ENCODE peak calls at places on chromosomes 6 and 20, in ten cellular contexts. K is ureter; E is KBM-7; J is stimulated activated CD8-positive, alpha-beta memory T cell treated with anti-CD3 and anti-CD28 coated beads, Interleukin-12 subunit alpha, Interleukin-12 subunit beta, amount 100 ng/mL, for 4 hours; P is type B pancreatic cell; O is psoas muscle; V is naive thymus-derived CD8-positive, alpha-beta T cell; T is Daoy; N is dermis blood vessel endothelial cell; W is COR-L47. Y is an unnamed sample.

GRCh38 chr20:48238781-48239180 is 453.5 kb upstream of the SULF2 start:
- DNase-seq in N (no peak), W (no peak), K (no peak), T (no peak), O (no peak), V (no peak), E (no peak), J (no peak), P (no peak), Y (no peak)

GRCh38 chr20:57964011-57964862 is 254.4 kb upstream of the PMEPA1 start:
- DNase-seq in V (no peak), K (no peak), W (no peak), J (no peak), P (no peak), O (peak; percentile 45), N (no peak), T (peak; percentile 41), E (no peak), Y (no peak)

GRCh38 chr6:44341095-44341890 is 1.2 kb upstream of the SPATS1 start:
- DNase-seq in W (no peak), E (peak; percentile 20), O (no peak), T (no peak), N (no peak), J (no peak), V (no peak), P (no peak), K (no peak), Y (no peak)

GRCh38 chr20:22810030-22810429 is 225.1 kb upstream of the SSTR4 start:
- DNase-seq in P (no peak), V (no peak), E (no peak), N (no peak), W (no peak), T (no peak), O (no peak), K (peak; percentile 30), J (no peak), Y (no peak)

GRCh38 chr20:388034-388994 is 7.8 kb downstream of the TRIB3 start:
- DNase-seq in O (no peak), E (no peak), T (no peak), N (no peak), P (no peak), J (no peak), W (no peak), V (no peak), K (no peak), Y (no peak)

GRCh38 chr6:86706449-86706848 is 230.9 kb upstream of the HTR1E start:
- DNase-seq in E (peak; percentile 1), K (no peak), P (no peak), O (no peak), W (no peak), T (no peak), N (no peak), J (no peak), V (no peak), Y (no peak)

GRCh38 chr20:16352321-16352720 is 220.9 kb downstream of the KIF16B start:
- DNase-seq in E (no peak), V (no peak), N (no peak), K (no peak), P (no peak), O (no peak), J (no peak), T (no peak), W (no peak), Y (no peak)

GRCh38 chr6:159252955-159253508 is 83.8 kb downstream of the FNDC1 start:
- DNase-seq in W (peak; percentile 80), K (no peak), P (no peak), E (peak; percentile 65), V (no peak), O (no peak), T (peak; percentile 46), J (no peak), N (peak; percentile 30), Y (peak; percentile 37)

GRCh38 chr20:40470313-40471260 is 218.4 kb downstream of the MAFB start:
- DNase-seq in K (no peak), T (no peak), E (no peak), J (no peak), P (no peak), N (no peak), O (peak; percentile 26), W (no peak), V (no peak), Y (no peak)

GRCh38 chr20:25276533-25277050 is 28.7 kb downstream of the PYGB start:
- DNase-seq in T (no peak), K (no peak), P (no peak), W (no peak), O (peak; percentile 11), E (no peak), J (no peak), V (no peak), N (no peak), Y (no peak)

GRCh38 chr6:25239059-25239458 is 40.1 kb upstream of the CARMIL1 start:
- DNase-seq in W (no peak), K (no peak), J (no peak), P (no peak), E (no peak), T (no peak), O (no peak), V (no peak), N (no peak), Y (no peak)

GRCh38 chr20:62583424-62583920 is 58.8 kb upstream of the SLCO4A1 start:
- DNase-seq in O (no peak), E (no peak), K (no peak), P (no peak), N (peak; percentile 16), W (no peak), T (no peak), J (no peak), V (no peak), Y (peak; percentile 58)

GRCh38 chr6:88380083-88380482 is 213.9 kb upstream of the CNR1 start:
- DNase-seq in E (no peak), K (no peak), J (no peak), N (peak; percentile 88), V (no peak), T (peak; percentile 86), O (peak; percentile 38), W (no peak), P (no peak), Y (no peak)

GRCh38 chr6:84432616-84433015 is 205.2 kb upstream of the CEP162 start:
- DNase-seq in T (no peak), O (no peak), J (no peak), P (no peak), W (no peak), V (no peak), N (no peak), K (no peak), E (no peak), Y (no peak)

GRCh38 chr6:14228571-14228970 is 111.0 kb downstream of the CD83 start:
- DNase-seq in W (no peak), V (peak; percentile 3), J (no peak), N (no peak), K (no peak), T (peak; percentile 12), O (no peak), E (peak; percentile 5), P (no peak), Y (no peak)

GRCh38 chr6:6008648-6009421 is 2.1 kb upstream of the NRN1 start:
- DNase-seq in O (peak; percentile 64), P (peak; percentile 78), E (peak; percentile 92), T (peak; percentile 96), V (peak; percentile 30), J (no peak), N (peak; percentile 84), K (no peak), W (peak; percentile 47), Y (peak; percentile 37)

GRCh38 chr6:116008470-116009229 is 52.0 kb downstream of the FRK start:
- DNase-seq in O (no peak), P (no peak), E (peak; percentile 6), N (no peak), W (no peak), K (no peak), T (peak; percentile 80), J (no peak), V (no peak), Y (no peak)

GRCh38 chr6:11763460-11764249 is 14.9 kb downstream of the ADTRP start:
- DNase-seq in W (no peak), O (no peak), K (no peak), V (no peak), E (no peak), T (no peak), J (no peak), N (no peak), P (no peak), Y (peak; percentile 82)

GRCh38 chr6:90068264-90068663 is 174.0 kb downstream of the GJA10 start:
- DNase-seq in N (peak; percentile 53), T (peak; percentile 88), J (no peak), V (no peak), P (no peak), W (no peak), K (no peak), E (no peak), O (peak; percentile 16), Y (no peak)

GRCh38 chr6:12555781-12556180 is 160.8 kb upstream of the PHACTR1 start:
- DNase-seq in P (no peak), V (no peak), W (no peak), T (no peak), K (no peak), J (no peak), O (no peak), N (no peak), E (no peak), Y (no peak)

GRCh38 chr20:34222208-34222607 is 19.0 kb upstream of the ASIP start:
- DNase-seq in P (no peak), O (no peak), J (no peak), T (peak; percentile 80), E (no peak), W (no peak), V (no peak), N (no peak), K (no peak), Y (no peak)

GRCh38 chr6:15351631-15352030 is 105.8 kb downstream of the JARID2 start:
- DNase-seq in W (no peak), K (peak; percentile 47), P (no peak), T (peak; percentile 77), E (no peak), O (peak; percentile 53), N (peak; percentile 58), V (no peak), J (no peak), Y (no peak)

GRCh38 chr6:34484899-34485298 is 19.0 kb downstream of the PACSIN1 start:
- DNase-seq in O (no peak), K (no peak), P (no peak), N (no peak), T (peak; percentile 52), W (peak; percentile 94), J (peak; percentile 47), E (peak; percentile 54), V (no peak), Y (no peak)

GRCh38 chr20:62368629-62369507 is 1.8 kb upstream of the LAMA5 start:
- DNase-seq in V (no peak), O (peak; percentile 67), T (peak; percentile 82), W (no peak), E (no peak), N (peak; percentile 67), P (no peak), J (no peak), K (no peak), Y (no peak)

GRCh38 chr6:159935633-159936032 is 33.2 kb upstream of the IGF2R start:
- DNase-seq in V (no peak), K (no peak), P (no peak), T (no peak), O (no peak), E (no peak), W (no peak), J (no peak), N (no peak), Y (no peak)

GRCh38 chr6:153537422-153537821 is 406.3 kb upstream of the RGS17 start:
- DNase-seq in T (no peak), P (no peak), K (no peak), O (no peak), N (no peak), E (no peak), J (no peak), V (no peak), W (no peak), Y (no peak)

GRCh38 chr6:43448916-43449315 is 6.4 kb downstream of the DLK2 start:
- DNase-seq in E (no peak), N (no peak), K (no peak), P (no peak), T (no peak), V (no peak), J (no peak), W (no peak), O (no peak), Y (no peak)

GRCh38 chr6:167968091-167968490 is 29.4 kb upstream of the KIF25 start:
- DNase-seq in N (peak; percentile 37), E (peak; percentile 44), O (no peak), T (no peak), J (no peak), P (no peak), K (no peak), V (no peak), W (no peak), Y (peak; percentile 37)